ENCODE peak calls at places on chromosomes 12 and 14, in ten cellular contexts. W, X, Z, V, C, U, B, H, Q and T are unnamed samples.

GRCh38 chr12:79776111-79776510 is 85.3 kb upstream of the PAWR start:
- DNase-seq in W (peak; percentile 55), X (no peak), Z (no peak), V (no peak), C (no peak), U (no peak), B (no peak), H (no peak), Q (no peak), T (peak; percentile 16)

GRCh38 chr12:75341873-75342272 is 7.4 kb downstream of the GLIPR1L1 start:
- DNase-seq in W (no peak), X (peak; percentile 44), Z (no peak), V (no peak), C (peak; percentile 8), U (no peak), B (no peak), H (no peak), Q (no peak), T (no peak)

GRCh38 chr12:726281-727140 is 25.9 kb upstream of the WNK1 start:
- DNase-seq in W (peak; percentile 89), X (no peak), Z (no peak), V (no peak), C (peak; percentile 54), U (no peak), B (no peak), H (no peak), Q (no peak), T (peak; percentile 42)

GRCh38 chr12:13745100-13745678 is 236.2 kb downstream of the GRIN2B start:
- DNase-seq in W (no peak), X (no peak), Z (peak; percentile 26), V (no peak), C (no peak), U (no peak), B (no peak), H (no peak), Q (no peak), T (no peak)

GRCh38 chr12:66550626-66551025 is 128.2 kb downstream of the GRIP1 start:
- DNase-seq in W (peak; percentile 14), X (no peak), Z (no peak), V (no peak), C (no peak), U (no peak), B (no peak), H (no peak), Q (no peak), T (no peak)

GRCh38 chr12:71157601-71158233 is at the start of gene TSPAN8:
- DNase-seq in W (no peak), X (no peak), Z (peak; percentile 77), V (no peak), C (no peak), U (no peak), B (no peak), H (no peak), Q (no peak), T (no peak)

GRCh38 chr12:20314325-20314724 is 54.0 kb upstream of the PDE3A start:
- DNase-seq in W (no peak), X (no peak), Z (no peak), V (no peak), C (no peak), U (no peak), B (no peak), H (no peak), Q (no peak), T (no peak)

GRCh38 chr12:98820005-98820404 is 174.9 kb downstream of the APAF1 start:
- DNase-seq in W (no peak), X (peak; percentile 69), Z (no peak), V (no peak), C (no peak), U (no peak), B (no peak), H (no peak), Q (no peak), T (no peak)

GRCh38 chr14:30906752-30907658 is 32.6 kb downstream of the COCH start:
- DNase-seq in W (peak; percentile 47), X (no peak), Z (no peak), V (no peak), C (peak; percentile 47), U (no peak), B (no peak), H (no peak), Q (no peak), T (no peak)

GRCh38 chr12:124381454-124382207 is 86.7 kb downstream of the RFLNA start:
- DNase-seq in W (peak; percentile 50), X (no peak), Z (peak; percentile 90), V (peak; percentile 91), C (peak; percentile 93), U (peak; percentile 98), B (no peak), H (no peak), Q (peak; percentile 70), T (no peak)

GRCh38 chr14:101130861-101131260 is 227.3 kb upstream of the RTL1 start:
- DNase-seq in W (no peak), X (peak; percentile 61), Z (no peak), V (no peak), C (no peak), U (peak; percentile 82), B (no peak), H (no peak), Q (no peak), T (no peak)

GRCh38 chr12:100927825-100928224 is 133.2 kb downstream of the ANO4 start:
- DNase-seq in W (peak; percentile 89), X (no peak), Z (no peak), V (no peak), C (no peak), U (no peak), B (no peak), H (no peak), Q (peak; percentile 16), T (no peak)

GRCh38 chr14:93533864-93534263 is 103.1 kb downstream of the UNC79 start:
- DNase-seq in W (no peak), X (no peak), Z (no peak), V (no peak), C (no peak), U (no peak), B (no peak), H (peak; percentile 41), Q (no peak), T (peak; percentile 66)

GRCh38 chr14:59422069-59422881 is 42.9 kb downstream of the GPR135 start:
- DNase-seq in W (no peak), X (no peak), Z (no peak), V (no peak), C (no peak), U (no peak), B (no peak), H (no peak), Q (no peak), T (no peak)

GRCh38 chr12:2719405-2719804 is 75.4 kb upstream of the FKBP4 start:
- DNase-seq in W (no peak), X (no peak), Z (no peak), V (no peak), C (no peak), U (no peak), B (no peak), H (no peak), Q (no peak), T (no peak)

GRCh38 chr14:37340353-37340752 is 142.6 kb downstream of the MIPOL1 start:
- DNase-seq in W (no peak), X (peak; percentile 47), Z (no peak), V (no peak), C (peak; percentile 28), U (no peak), B (no peak), H (no peak), Q (no peak), T (no peak)
- TF ChIP-seq CTCF in W (peak; percentile 33), X (peak; percentile 59), Z (peak; percentile 17), V (no peak), C (no peak), U (no peak), B (no peak), H (no peak), Q (no peak), T (no peak)

GRCh38 chr14:33477752-33478151 is 473.1 kb downstream of the EGLN3 start:
- DNase-seq in W (no peak), X (no peak), Z (no peak), V (no peak), C (no peak), U (no peak), B (no peak), H (no peak), Q (no peak), T (no peak)

GRCh38 chr14:33480589-33481184 is 470.2 kb downstream of the EGLN3 start:
- DNase-seq in W (no peak), X (no peak), Z (no peak), V (no peak), C (no peak), U (no peak), B (no peak), H (no peak), Q (no peak), T (no peak)

GRCh38 chr14:33469898-33470297 is 481.0 kb downstream of the EGLN3 start:
- DNase-seq in W (no peak), X (no peak), Z (peak; percentile 13), V (no peak), C (no peak), U (no peak), B (no peak), H (no peak), Q (no peak), T (no peak)

GRCh38 chr14:33475623-33476022 is 475.3 kb downstream of the EGLN3 start:
- DNase-seq in W (peak; percentile 60), X (peak; percentile 93), Z (peak; percentile 73), V (no peak), C (peak; percentile 27), U (no peak), B (peak; percentile 75), H (no peak), Q (no peak), T (peak; percentile 53)
- TF ChIP-seq CTCF in W (peak; percentile 42), X (peak; percentile 86), Z (peak; percentile 61), V (no peak), C (peak; percentile 14), U (no peak), B (peak; percentile 43), H (no peak), Q (peak; percentile 18), T (peak; percentile 88)

DNA sequence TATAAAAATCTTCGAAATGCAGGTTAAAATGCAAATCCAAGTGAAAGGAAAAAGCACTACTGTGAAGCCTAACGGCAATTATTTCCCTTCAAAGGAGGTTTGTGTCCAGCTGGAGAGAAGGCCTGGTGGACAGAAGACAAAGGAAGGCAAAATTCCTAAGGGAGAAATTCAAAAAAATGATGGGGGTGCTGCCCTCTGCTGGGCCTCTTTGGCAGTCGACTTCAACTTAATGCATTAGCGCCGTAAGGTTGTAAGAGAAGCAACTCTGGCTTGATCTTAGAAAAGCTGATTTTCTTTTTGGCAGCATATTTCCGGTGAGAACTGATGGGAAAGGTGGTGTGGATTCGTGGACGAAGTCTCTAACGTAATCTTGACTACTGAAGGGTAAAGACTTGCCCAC is 34.3 kb upstream of the CHFR start:
- DNase-seq in W (no peak), X (peak; percentile 74), Z (no peak), V (no peak), C (no peak), U (no peak), B (peak; percentile 36), H (no peak), Q (no peak), T (no peak)
- TF ChIP-seq CTCF in W (peak; percentile 8), X (peak; percentile 63), Z (no peak), V (no peak), C (no peak), U (no peak), B (peak; percentile 54), H (no peak), Q (peak; percentile 9), T (peak; percentile 28)

DNA sequence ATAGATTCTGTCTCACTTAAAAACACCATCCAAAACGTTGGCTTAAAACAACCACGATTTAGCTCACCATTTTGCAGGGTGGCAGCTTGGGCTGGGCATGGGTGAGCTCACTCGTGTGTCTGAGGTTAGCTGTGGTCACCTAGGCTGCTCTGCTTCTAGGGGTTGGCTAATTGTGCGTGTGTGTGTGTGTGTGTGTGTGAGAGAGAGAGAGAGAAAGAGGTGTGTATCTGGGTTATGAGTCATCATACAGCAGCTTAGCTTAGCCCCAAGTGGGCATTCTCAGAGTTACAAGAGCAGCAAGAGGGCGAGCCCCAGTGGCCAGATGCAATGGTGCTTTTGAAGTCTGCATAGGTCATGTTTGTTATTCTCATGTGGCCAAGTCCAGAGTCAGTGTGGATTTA is 6.0 kb downstream of the FBXW8 start:
- DNase-seq in W (peak; percentile 83), X (peak; percentile 76), Z (peak; percentile 9), V (no peak), C (peak; percentile 90), U (no peak), B (no peak), H (peak; percentile 36), Q (no peak), T (peak; percentile 92)
- TF ChIP-seq CTCF in W (peak; percentile 31), X (peak; percentile 41), Z (no peak), V (no peak), C (peak; percentile 38), U (no peak), B (no peak), H (no peak), Q (no peak), T (peak; percentile 61)